ENCODE peak calls at places on chromosomes 16 and 17, in four cellular contexts. S is esophagus squamous epithelium, B is ascending aorta, J is dermis blood vessel endothelial cell. F is an unnamed sample.

GRCh38 chr16:86231996-86232350 is 278.4 kb upstream of the FOXF1 start:
- DNase-seq in S (no peak), B (no peak), J (no peak), F (no peak)

GRCh38 chr16:86888240-86889044 is 310.1 kb downstream of the FOXL1 start:
- DNase-seq in S (no peak), B (no peak), J (no peak), F (no peak)

GRCh38 chr16:15811778-15812750 is 44.8 kb downstream of the MYH11 start:
- DNase-seq in S (no peak), B (peak; percentile 36), J (no peak), F (no peak)

GRCh38 chr16:5575846-5576245 is 478.3 kb upstream of the EEF2KMT start:
- DNase-seq in S (no peak), B (no peak), J (no peak), F (no peak)

GRCh38 chr17:51516924-51517323 is 256.6 kb downstream of the UTP18 start:
- DNase-seq in S (no peak), B (no peak), J (no peak), F (no peak)

GRCh38 chr17:80722656-80723055 is 178.0 kb downstream of the RPTOR start:
- DNase-seq in S (no peak), B (no peak), J (no peak), F (no peak)

GRCh38 chr17:7439462-7440112 is at the start of gene FGF11:
- DNase-seq in S (no peak), B (no peak), J (no peak), F (no peak)

GRCh38 chr16:53754938-53755910 is 51.3 kb downstream of the FTO start:
- DNase-seq in S (no peak), B (no peak), J (no peak), F (no peak)

GRCh38 chr17:17909078-17909477 is 63.1 kb downstream of the TOM1L2 start:
- DNase-seq in S (no peak), B (no peak), J (no peak), F (no peak)

GRCh38 chr17:38982858-38983746 is 15.9 kb upstream of the FBXO47 start:
- DNase-seq in S (no peak), B (no peak), J (peak; percentile 82), F (peak; percentile 17)

GRCh38 chr17:41308251-41308917 is 725 bp downstream of the KRTAP16-1 start:
- DNase-seq in S (peak; percentile 41), B (no peak), J (no peak), F (peak; percentile 64)

GRCh38 chr16:68070811-68071546 is 14.2 kb upstream of the NFATC3 start:
- DNase-seq in S (no peak), B (no peak), J (no peak), F (no peak)

GRCh38 chr17:14621826-14622621 is 321.1 kb downstream of the HS3ST3B1 start:
- DNase-seq in S (no peak), B (no peak), J (no peak), F (no peak)

GRCh38 chr16:10978846-10979446 is 34.6 kb downstream of the CLEC16A start:
- DNase-seq in S (no peak), B (no peak), J (no peak), F (no peak)

GRCh38 chr16:22397459-22397858 is 23.0 kb upstream of the CDR2 start:
- DNase-seq in S (no peak), B (no peak), J (no peak), F (no peak)

GRCh38 chr16:31273676-31274075 is 13.9 kb downstream of the ITGAM start:
- DNase-seq in S (no peak), B (no peak), J (no peak), F (no peak)

GRCh38 chr16:72112452-72112792 is 18.8 kb downstream of the DHX38 start:
- DNase-seq in S (no peak), B (no peak), J (no peak), F (no peak)

F was measured in stimulated activated naive CD4-positive, alpha-beta T cell treated with Interleukin-2 at 50 U/mL for 16 hours.